ENCODE peak calls at places on chromosome 9, in seven cellular contexts. C is Peyer's patch, R is gastrocnemius medialis, P is HCT116, T is testis, F is IMR-90, X is uterus. M is an unnamed sample.

GRCh38 chr9:114850871-114851270 is 45.0 kb upstream of the TNFSF15 start:
- DNase-seq in C (no peak), R (no peak), P (no peak), T (no peak), F (peak; percentile 11), X (no peak), M (no peak)

GRCh38 chr9:74985041-74985440 is 32.3 kb upstream of the C9orf40 start:
- DNase-seq in C (no peak), R (no peak), P (no peak), T (no peak), F (peak; percentile 5), X (no peak), M (no peak)

GRCh38 chr9:134188421-134189166 is 24.2 kb upstream of the RNU6ATAC start:
- DNase-seq in C (no peak), R (peak; percentile 1), P (no peak), T (no peak), F (no peak), X (peak; percentile 20), M (no peak)

GRCh38 chr9:95757026-95757425 is 118.5 kb upstream of the ERCC6L2 start:
- DNase-seq in C (no peak), R (no peak), P (no peak), T (no peak), F (peak; percentile 78), X (no peak), M (no peak)

GRCh38 chr9:70080481-70081119 is 37.0 kb downstream of the MAMDC2 start:
- DNase-seq in C (no peak), R (no peak), P (no peak), T (peak; percentile 45), F (peak; percentile 74), X (peak; percentile 65), M (no peak)

GRCh38 chr9:78261403-78262001 is 25.6 kb downstream of the CEP78 start:
- DNase-seq in C (no peak), R (no peak), P (peak; percentile 8), T (no peak), F (peak; percentile 55), X (no peak), M (no peak)

GRCh38 chr9:111676116-111676515 is 14.7 kb downstream of the GNG10 start:
- DNase-seq in C (no peak), R (no peak), P (no peak), T (no peak), F (no peak), X (no peak), M (no peak)

GRCh38 chr9:93121316-93122241 is 12.5 kb downstream of the NINJ1 start:
- DNase-seq in C (no peak), R (no peak), P (no peak), T (no peak), F (no peak), X (peak; percentile 19), M (peak; percentile 34)

GRCh38 chr9:118058227-118058626 is 354.0 kb downstream of the TLR4 start:
- DNase-seq in C (no peak), R (no peak), P (no peak), T (no peak), F (no peak), X (no peak), M (no peak)

GRCh38 chr9:93491593-93492232 is 38.3 kb upstream of the FAM120AOS start:
- DNase-seq in C (no peak), R (no peak), P (no peak), T (no peak), F (no peak), X (no peak), M (no peak)

GRCh38 chr9:35935755-35936509 is 22.0 kb downstream of the OR2S2 start:
- DNase-seq in C (no peak), R (no peak), P (no peak), T (no peak), F (peak; percentile 82), X (no peak), M (no peak)

GRCh38 chr9:114452219-114453169 is 52.8 kb downstream of the WHRN start:
- DNase-seq in C (peak; percentile 68), R (no peak), P (no peak), T (no peak), F (no peak), X (no peak), M (peak; percentile 65)

GRCh38 chr9:78406933-78407332 is 110.0 kb downstream of the PSAT1 start:
- DNase-seq in C (no peak), R (no peak), P (no peak), T (no peak), F (no peak), X (no peak), M (peak; percentile 70)

GRCh38 chr9:114038724-114039313 is 39.3 kb downstream of the AMBP start:
- DNase-seq in C (peak; percentile 3), R (no peak), P (no peak), T (peak; percentile 10), F (no peak), X (no peak), M (peak; percentile 13)

GRCh38 chr9:125551781-125552180 is 155.2 kb downstream of the MAPKAP1 start:
- DNase-seq in C (no peak), R (no peak), P (no peak), T (peak; percentile 36), F (no peak), X (no peak), M (no peak)

GRCh38 chr9:108580021-108580439 is 275.8 kb downstream of the ACTL7B start:
- DNase-seq in C (no peak), R (no peak), P (peak; percentile 95), T (no peak), F (no peak), X (no peak), M (peak; percentile 70)

GRCh38 chr9:84296146-84296843 is 44.3 kb downstream of the SLC28A3 start:
- DNase-seq in C (peak; percentile 28), R (no peak), P (no peak), T (no peak), F (peak; percentile 90), X (no peak), M (no peak)

GRCh38 chr9:134299883-134300282 is 26.4 kb upstream of the RXRA start:
- DNase-seq in C (no peak), R (no peak), P (no peak), T (no peak), F (no peak), X (no peak), M (no peak)

GRCh38 chr9:128077847-128078503 is 9.9 kb downstream of the SLC25A25 start:
- DNase-seq in C (no peak), R (no peak), P (no peak), T (no peak), F (no peak), X (no peak), M (peak; percentile 52)

GRCh38 chr9:18338042-18338441 is 135.9 kb upstream of the ADAMTSL1 start:
- DNase-seq in C (no peak), R (no peak), P (no peak), T (no peak), F (peak; percentile 58), X (no peak), M (no peak)

GRCh38 chr9:108761530-108762347 is 94.0 kb downstream of the ACTL7B start:
- DNase-seq in C (peak; percentile 22), R (peak; percentile 12), P (peak; percentile 33), T (peak; percentile 76), F (peak; percentile 51), X (peak; percentile 37), M (peak; percentile 81)

GRCh38 chr9:19641046-19641445 is 147.8 kb downstream of the SLC24A2 start:
- DNase-seq in C (no peak), R (no peak), P (no peak), T (no peak), F (no peak), X (no peak), M (no peak)

GRCh38 chr9:91768977-91769916 is 180.8 kb downstream of the ROR2 start:
- DNase-seq in C (no peak), R (no peak), P (no peak), T (no peak), F (no peak), X (no peak), M (no peak)

GRCh38 chr9:17987174-17987573 is 408.3 kb downstream of the SH3GL2 start:
- DNase-seq in C (no peak), R (no peak), P (no peak), T (no peak), F (no peak), X (no peak), M (no peak)

DNA sequence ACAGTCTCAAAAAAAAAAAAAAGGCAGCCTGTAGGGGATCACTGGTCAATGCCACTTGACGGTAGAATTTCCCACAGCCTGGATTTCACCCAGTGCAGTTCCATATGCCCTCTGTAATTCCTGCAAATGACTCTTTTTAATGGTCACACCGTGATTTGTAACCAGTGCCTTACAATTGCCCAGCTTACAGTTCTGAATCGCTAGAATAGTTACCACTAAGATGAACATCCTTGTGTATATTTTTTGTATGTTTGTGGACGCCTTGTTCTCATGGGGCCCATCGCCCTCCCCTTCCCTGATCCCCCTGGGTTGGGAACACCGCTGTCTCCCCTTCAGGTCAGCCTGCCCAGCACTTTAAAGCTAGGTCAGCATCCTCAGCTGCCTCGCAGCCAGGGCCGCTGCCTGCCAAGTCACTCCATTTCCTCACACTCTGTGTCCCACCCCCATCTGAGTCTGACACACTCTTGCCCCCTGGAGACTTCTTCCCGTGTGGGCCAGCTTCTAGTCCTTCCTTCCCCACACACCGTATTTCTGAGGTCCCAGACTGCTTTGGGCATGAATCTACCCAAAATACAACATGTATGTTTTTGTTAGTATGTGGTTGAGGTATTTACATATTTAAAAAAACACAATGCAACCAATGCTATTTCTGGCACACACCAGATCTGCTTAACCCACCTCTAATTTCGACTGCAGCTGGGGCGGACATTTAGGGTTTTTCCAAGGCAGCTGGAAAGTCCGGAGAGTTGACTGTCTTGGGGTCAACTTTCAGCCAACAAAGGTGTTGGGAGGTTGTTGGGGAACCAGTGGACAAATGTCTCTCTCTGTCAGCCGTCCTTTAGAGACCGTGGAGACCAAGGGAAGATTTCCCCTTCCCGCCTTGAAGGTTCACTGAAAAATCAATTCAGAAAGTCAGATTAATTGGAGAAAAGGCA is 120.5 kb upstream of the NEK6 start:
- DNase-seq in C (peak; percentile 35), R (no peak), P (no peak), T (no peak), F (peak; percentile 26), X (no peak), M (no peak)
- TF ChIP-seq POLR2A in C (no peak), R (no peak), P (no peak), T (no peak), F (no peak), X (no peak), M (no peak)

GRCh38 chr9:2655411-2655901 is 33.9 kb downstream of the VLDLR start:
- DNase-seq in C (no peak), R (no peak), P (no peak), T (no peak), F (peak; percentile 96), X (no peak), M (no peak)
- H3K4me1 ChIP-seq in C (no peaks in the 10 kb centered on the region), R (peaks cover 8% of the 10 kb centered on the region), P (no peaks in the 10 kb centered on the region), T (no peaks in the 10 kb centered on the region), F (peaks cover 4% of the 10 kb centered on the region), X (no peaks in the 10 kb centered on the region), M (no peaks in the 10 kb centered on the region)

DNA sequence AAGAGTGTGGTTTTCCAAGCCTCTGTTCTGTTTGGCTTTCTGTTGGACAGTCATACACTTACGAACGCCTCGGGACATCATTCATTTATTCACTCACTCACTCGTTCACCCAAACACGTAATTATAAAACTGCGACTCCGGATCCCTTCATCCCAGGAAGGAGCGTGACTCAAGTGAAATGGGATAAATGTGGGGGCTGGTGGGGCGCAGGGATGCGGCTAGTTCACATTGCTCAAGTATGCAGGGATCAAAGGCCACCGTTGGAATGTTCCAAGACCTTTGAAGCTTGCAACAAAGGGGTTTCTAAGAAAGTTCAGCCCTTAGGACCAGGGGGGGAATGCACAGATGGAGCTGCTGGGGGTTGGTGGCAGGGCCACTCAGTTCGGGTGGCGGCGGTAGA is 64.2 kb downstream of the CFAP77 start:
- DNase-seq in C (no peak), R (no peak), P (no peak), T (no peak), F (peak; percentile 1), X (no peak), M (no peak)
- H3K27me3 ChIP-seq in C (no peaks in the 10 kb centered on the region), R (peaks cover 15% of the 10 kb centered on the region), P (no peaks in the 10 kb centered on the region), T (no peaks in the 10 kb centered on the region), F (peaks cover 35% of the 10 kb centered on the region), X (no peaks in the 10 kb centered on the region), M (no peaks in the 10 kb centered on the region)

GRCh38 chr9:105244274-105244995 is at the start of gene SLC44A1:
- DNase-seq in C (peak; percentile 92), R (peak; percentile 91), P (peak; percentile 83), T (peak; percentile 97), F (peak; percentile 92), X (peak; percentile 97), M (peak; percentile 98)
- TF ChIP-seq POLR2A in C (peak; percentile 81), R (peak; percentile 85), P (peak; percentile 42), T (no peak), F (no peak), X (peak; percentile 69), M (peak; percentile 93)